ENCODE peak calls at places on chromosome 12, in six cellular contexts. R is transverse colon; L is fibroblast of lung; E is uterus; Q is suprapubic skin; M is CD4-positive, alpha-beta memory T cell. B is an unnamed sample. For H3K4me1, the result is how much of the 10 kb centered on the place peaks cover.

GRCh38 chr12:15801770-15802393 is 12.7 kb upstream of the EPS8 start:
- DNase-seq in R (peak), L (peak), E (no peak), Q (no peak), M (no peak), B (no peak)

GRCh38 chr12:71865166-71865713 is 25.7 kb downstream of the TBC1D15 start:
- DNase-seq in R (no peak), L (peak), E (no peak), Q (no peak), M (no peak), B (no peak)

GRCh38 chr12:50597200-50598195 is 92.7 kb downstream of the DIP2B start:
- DNase-seq in R (no peak), L (peak), E (peak), Q (no peak), M (peak), B (no peak)

GRCh38 chr12:116980083-116980482 is 69.3 kb downstream of the FBXW8 start:
- DNase-seq in R (no peak), L (no peak), E (no peak), Q (no peak), M (no peak), B (no peak)

GRCh38 chr12:40911676-40912075 is 219.4 kb downstream of the CNTN1 start:
- DNase-seq in R (no peak), L (no peak), E (no peak), Q (no peak), M (no peak), B (no peak)

GRCh38 chr12:127728285-127728684 is 538.7 kb upstream of the TMEM132C start:
- DNase-seq in R (no peak), L (no peak), E (no peak), Q (no peak), M (no peak), B (no peak)

GRCh38 chr12:132173135-132174014 is 29.1 kb downstream of the NOC4L start:
- DNase-seq in R (no peak), L (no peak), E (no peak), Q (no peak), M (no peak), B (no peak)

GRCh38 chr12:2376855-2377657 is 324.3 kb downstream of the CACNA1C start:
- DNase-seq in R (peak), L (no peak), E (no peak), Q (peak), M (no peak), B (no peak)

GRCh38 chr12:27667540-27667939 is 28.7 kb upstream of the REP15 start:
- DNase-seq in R (no peak), L (peak), E (no peak), Q (no peak), M (no peak), B (peak)

DNA sequence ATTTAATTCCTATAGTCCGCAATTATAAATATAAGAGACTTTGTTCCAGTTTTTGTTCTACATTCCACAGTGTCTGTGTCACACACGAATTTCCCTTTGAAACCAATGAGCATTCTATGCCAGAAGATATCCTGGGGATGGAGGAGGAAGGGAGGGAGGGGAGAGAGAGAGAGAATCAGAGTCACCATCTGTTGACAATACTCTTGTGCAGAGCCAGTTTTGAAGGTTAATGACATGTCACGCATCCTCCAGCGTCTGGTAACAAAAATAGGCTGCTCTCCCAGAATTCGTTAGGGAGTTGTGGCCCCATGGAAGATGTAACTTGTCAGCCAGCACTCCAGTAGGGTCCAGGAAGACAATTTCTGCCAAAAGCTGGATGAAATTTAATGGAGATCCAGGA is 213.5 kb upstream of the KRR1 start:
- DNase-seq in R (no peak), L (peak), E (peak), Q (no peak), M (no peak), B (no peak)
- H3K4me3 ChIP-seq in R (no peak), L (no peak), E (no peak), Q (no peak), M (no peak), B (no peak)

DNA sequence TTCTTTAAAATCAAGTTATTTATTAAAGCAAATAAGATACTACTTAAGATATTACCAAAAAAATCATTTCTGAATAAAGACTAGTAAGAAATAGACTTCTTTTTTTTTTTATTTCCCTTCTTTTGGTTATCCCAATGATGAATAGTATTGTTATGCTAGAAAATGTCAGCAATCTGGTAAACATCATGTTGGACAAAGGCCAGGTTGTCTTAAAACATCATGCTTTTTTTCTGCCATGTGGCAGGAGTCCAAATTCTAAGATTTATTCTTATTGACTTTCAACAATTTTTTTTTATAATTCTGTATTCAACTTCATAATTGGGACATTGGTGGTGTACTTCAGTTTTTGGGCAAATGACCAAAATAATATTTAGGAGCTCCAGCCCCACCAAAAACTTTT is 10.6 kb downstream of the DCN start:
- DNase-seq in R (no peak), L (peak), E (no peak), Q (no peak), M (no peak), B (no peak)
- H3K4me1 ChIP-seq in R (under half), L (under half), E (under half), Q (under half), M (under half), B (under half)

GRCh38 chr12:109140560-109140959 is 24.2 kb downstream of the ACACB start:
- DNase-seq in R (no peak), L (no peak), E (no peak), Q (peak), M (no peak), B (no peak)
- H3K4me3 ChIP-seq in R (no peak), L (no peak), E (no peak), Q (no peak), M (no peak), B (no peak)

DNA sequence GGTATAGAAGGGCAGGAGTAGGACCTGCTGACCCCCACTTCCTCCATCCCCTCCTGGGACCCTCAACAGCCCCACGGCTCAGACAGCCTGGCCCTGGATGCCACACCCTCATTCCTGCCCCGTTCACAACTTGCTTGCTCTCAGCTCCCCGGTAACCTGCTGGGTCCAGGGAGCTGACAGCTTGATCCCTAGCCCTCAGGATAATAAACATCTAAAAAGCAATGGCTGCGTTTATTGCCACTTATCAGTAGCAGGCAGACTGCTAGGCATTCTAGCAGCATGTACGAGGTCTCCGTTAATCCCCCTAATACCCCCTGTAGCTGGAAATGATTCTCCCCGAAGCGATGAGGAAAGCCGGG is 24.3 kb upstream of the RPLP0 start:
- DNase-seq in R (peak), L (no peak), E (no peak), Q (no peak), M (no peak), B (no peak)
- H3K4me1 ChIP-seq in R (half or more), L (under half), E (under half), Q (half or more), M (half or more), B (under half)

GRCh38 chr12:57220770-57221168 is 4.2 kb downstream of the NXPH4 start:
- DNase-seq in R (no peak), L (no peak), E (no peak), Q (no peak), M (no peak), B (no peak)

GRCh38 chr12:57219205-57219992 is 2.8 kb downstream of the NXPH4 start:
- DNase-seq in R (no peak), L (no peak), E (no peak), Q (no peak), M (no peak), B (no peak)

GRCh38 chr12:57221169-57221917 is 4.7 kb downstream of the NXPH4 start:
- DNase-seq in R (no peak), L (no peak), E (no peak), Q (no peak), M (no peak), B (no peak)

GRCh38 chr12:57218030-57218853 is 1.6 kb downstream of the NXPH4 start:
- DNase-seq in R (no peak), L (peak), E (no peak), Q (no peak), M (no peak), B (no peak)

GRCh38 chr12:57219993-57220728 is 3.6 kb downstream of the NXPH4 start:
- DNase-seq in R (no peak), L (no peak), E (no peak), Q (no peak), M (no peak), B (no peak)
- H3K4me3 ChIP-seq in R (no peak), L (no peak), E (no peak), Q (no peak), M (no peak), B (no peak)

GRCh38 chr12:130953783-130954543 is at the start of gene ADGRD1:
- DNase-seq in R (peak), L (peak), E (peak), Q (no peak), M (no peak), B (peak)
- H3K4me1 ChIP-seq in R (under half), L (under half), E (under half), Q (under half), M (under half), B (under half)